ENCODE peak calls at places on chromosomes 11 and 22, in ten cellular contexts. D is NCI-H460; E is activated CD4-positive, alpha-beta T cell treated with anti-CD3 and anti-CD28 coated beads, Interleukin-2, amount 10 ng/mL, durations not matched to agents 7 days and 5 days; P is fibroblast of villous mesenchyme; B is HuH-7.5; F is fibroblast of mammary gland; Z is AG08396; X is testis; T is suprapubic skin; R is HTR-8/SVneo. I is an unnamed sample.

GRCh38 chr11:61730222-61730994 is 22.0 kb upstream of the MYRF start:
- DNase-seq in D (no peak), E (no peak), P (no peak), B (no peak), F (no peak), Z (no peak), X (no peak), T (no peak), R (no peak), I (no peak)

GRCh38 chr22:19115628-19116027 is 6.6 kb downstream of the DGCR2 start:
- DNase-seq in D (no peak), E (no peak), P (no peak), B (no peak), F (no peak), Z (no peak), X (no peak), T (peak; percentile 15), R (no peak), I (no peak)

GRCh38 chr11:72584933-72585597 is 89.2 kb downstream of the PDE2A start:
- DNase-seq in D (no peak), E (no peak), P (no peak), B (no peak), F (no peak), Z (no peak), X (no peak), T (no peak), R (no peak), I (no peak)

GRCh38 chr22:39684702-39685281 is 114.2 kb downstream of the CACNA1I start:
- DNase-seq in D (no peak), E (no peak), P (no peak), B (no peak), F (no peak), Z (no peak), X (no peak), T (no peak), R (no peak), I (no peak)

GRCh38 chr11:118180300-118180703 is 3.9 kb upstream of the SCN2B start:
- DNase-seq in D (no peak), E (peak; percentile 29), P (no peak), B (no peak), F (no peak), Z (peak; percentile 50), X (peak; percentile 71), T (no peak), R (peak; percentile 59), I (peak; percentile 93)

GRCh38 chr11:86663741-86664140 is 8.7 kb downstream of the ME3 start:
- DNase-seq in D (no peak), E (no peak), P (peak; percentile 89), B (no peak), F (no peak), Z (no peak), X (no peak), T (no peak), R (no peak), I (no peak)

GRCh38 chr11:59705281-59705680 is 8.4 kb downstream of the OR10V1 start:
- DNase-seq in D (no peak), E (no peak), P (no peak), B (no peak), F (no peak), Z (no peak), X (no peak), T (no peak), R (no peak), I (no peak)

GRCh38 chr11:74347381-74347780 is 35.9 kb upstream of the P4HA3 start:
- DNase-seq in D (no peak), E (no peak), P (peak; percentile 32), B (no peak), F (peak; percentile 51), Z (no peak), X (no peak), T (no peak), R (no peak), I (no peak)

GRCh38 chr11:17740649-17741235 is 6.2 kb downstream of the KCNC1 start:
- DNase-seq in D (no peak), E (no peak), P (no peak), B (no peak), F (no peak), Z (no peak), X (no peak), T (no peak), R (no peak), I (peak; percentile 14)

GRCh38 chr11:13663631-13664071 is 4.8 kb upstream of the FAR1 start:
- DNase-seq in D (no peak), E (no peak), P (peak; percentile 45), B (no peak), F (peak; percentile 58), Z (peak; percentile 23), X (no peak), T (no peak), R (no peak), I (no peak)

GRCh38 chr11:125078516-125079140 is 15.5 kb downstream of the SLC37A2 start:
- DNase-seq in D (no peak), E (no peak), P (no peak), B (no peak), F (no peak), Z (no peak), X (no peak), T (no peak), R (no peak), I (no peak)

GRCh38 chr22:29782061-29782845 is 15.1 kb downstream of the UQCR10 start:
- DNase-seq in D (no peak), E (no peak), P (no peak), B (no peak), F (no peak), Z (peak; percentile 66), X (peak; percentile 45), T (no peak), R (no peak), I (peak; percentile 60)

GRCh38 chr11:10550503-10550902 is 9.5 kb upstream of the RNF141 start:
- DNase-seq in D (no peak), E (no peak), P (peak; percentile 67), B (no peak), F (peak; percentile 68), Z (peak; percentile 58), X (no peak), T (no peak), R (no peak), I (no peak)

GRCh38 chr22:47318041-47318737 is 555.7 kb downstream of the TBC1D22A start:
- DNase-seq in D (no peak), E (no peak), P (no peak), B (no peak), F (no peak), Z (no peak), X (no peak), T (no peak), R (no peak), I (no peak)

GRCh38 chr22:36237462-36238347 is 1.6 kb downstream of the APOL2 start:
- DNase-seq in D (no peak), E (peak; percentile 44), P (peak; percentile 53), B (no peak), F (peak; percentile 38), Z (no peak), X (no peak), T (no peak), R (no peak), I (peak; percentile 45)

GRCh38 chr11:46279393-46280099 is 2.1 kb downstream of the CREB3L1 start:
- DNase-seq in D (no peak), E (no peak), P (peak; percentile 70), B (no peak), F (peak; percentile 79), Z (peak; percentile 74), X (peak; percentile 77), T (no peak), R (no peak), I (peak; percentile 66)

GRCh38 chr11:100888836-100889235 is 201.7 kb downstream of the ARHGAP42 start:
- DNase-seq in D (no peak), E (no peak), P (peak; percentile 69), B (no peak), F (no peak), Z (no peak), X (no peak), T (no peak), R (no peak), I (no peak)

GRCh38 chr22:46815896-46816721 is 53.7 kb downstream of the TBC1D22A start:
- DNase-seq in D (no peak), E (no peak), P (peak; percentile 65), B (no peak), F (peak; percentile 68), Z (peak; percentile 54), X (no peak), T (no peak), R (no peak), I (no peak)

GRCh38 chr22:30694638-30695350 is at the start of gene OSBP2:
- DNase-seq in D (no peak), E (peak; percentile 18), P (no peak), B (peak; percentile 45), F (no peak), Z (peak; percentile 49), X (peak; percentile 33), T (no peak), R (no peak), I (peak; percentile 83)

GRCh38 chr22:38490915-38491314 is 15.2 kb downstream of the DDX17 start:
- DNase-seq in D (no peak), E (no peak), P (peak; percentile 69), B (no peak), F (peak; percentile 77), Z (peak; percentile 67), X (peak; percentile 48), T (no peak), R (no peak), I (no peak)

GRCh38 chr22:41446057-41446501 is 522 bp downstream of the TOB2 start:
- DNase-seq in D (no peak), E (peak; percentile 19), P (peak; percentile 15), B (no peak), F (no peak), Z (no peak), X (peak; percentile 41), T (no peak), R (no peak), I (no peak)

GRCh38 chr11:130674686-130675085 is 226.2 kb downstream of the ADAMTS15 start:
- DNase-seq in D (no peak), E (no peak), P (peak; percentile 28), B (no peak), F (peak; percentile 51), Z (no peak), X (no peak), T (no peak), R (no peak), I (no peak)

GRCh38 chr11:111910637-111911562 is 670 bp downstream of the CRYAB start:
- DNase-seq in D (no peak), E (no peak), P (no peak), B (no peak), F (no peak), Z (no peak), X (no peak), T (no peak), R (no peak), I (peak; percentile 62)